ENCODE peak calls at places on chromosomes 16 and 17, in five cellular contexts. Y, E, T, R and K are unnamed samples.

GRCh38 chr17:29838961-29839360 is 91.1 kb downstream of the SSH2 start:
- DNase-seq in E (no peak), Y (no peak), T (peak; percentile 52), R (no peak), K (no peak)

GRCh38 chr17:72931163-72931562 is 161.3 kb downstream of the SLC39A11 start:
- DNase-seq in T (no peak), Y (no peak), R (peak; percentile 10), E (peak; percentile 71), K (peak; percentile 69)

GRCh38 chr16:74035816-74036215 is 260.8 kb upstream of the PSMD7 start:
- DNase-seq in T (no peak), E (peak; percentile 0), Y (no peak), R (no peak), K (peak; percentile 17)

GRCh38 chr17:13365331-13365730 is 236.4 kb downstream of the HS3ST3A1 start:
- DNase-seq in T (no peak), E (no peak), Y (no peak), R (no peak), K (no peak)

GRCh38 chr16:13733561-13733960 is 186.4 kb upstream of the ERCC4 start:
- DNase-seq in Y (no peak), T (peak; percentile 58), R (no peak), E (no peak), K (no peak)

GRCh38 chr16:80707686-80708085 is 96.7 kb downstream of the CDYL2 start:
- DNase-seq in Y (no peak), E (no peak), R (no peak), T (no peak), K (no peak)

GRCh38 chr17:40846515-40847155 is 20.4 kb downstream of the KRT12 start:
- DNase-seq in E (no peak), Y (no peak), R (no peak), T (peak; percentile 49), K (no peak)

GRCh38 chr17:40432864-40433528 is 10.3 kb upstream of the IGFBP4 start:
- DNase-seq in E (no peak), R (no peak), T (peak; percentile 23), Y (no peak), K (no peak)

GRCh38 chr17:4744999-4745969 is 5.6 kb upstream of the CXCL16 start:
- DNase-seq in T (no peak), E (no peak), Y (no peak), R (no peak), K (no peak)